ENCODE peak calls at places on chromosomes 5 and 9, in nine cellular contexts. G, W, N, Y, R, C, U, I and Q are unnamed samples.

GRCh38 chr5:76971471-76971870 is 18.6 kb downstream of the CRHBP start:
- DNase-seq in C (no peak), U (no peak), R (no peak), I (no peak), N (no peak), W (no peak), Y (no peak), G (no peak), Q (no peak)

GRCh38 chr5:140298183-140298601 is 4.7 kb downstream of the PFDN1 start:
- DNase-seq in G (no peak), R (no peak), I (no peak), C (no peak), W (no peak), U (no peak), N (no peak), Y (no peak), Q (no peak)

GRCh38 chr5:43121565-43122484 is 1.1 kb downstream of the ZNF131 start:
- DNase-seq in R (peak; percentile 31), W (peak; percentile 18), Y (no peak), U (no peak), I (no peak), G (no peak), C (peak; percentile 28), N (no peak), Q (no peak)

GRCh38 chr9:111158375-111158774 is 120.1 kb upstream of the LPAR1 start:
- DNase-seq in I (no peak), W (no peak), N (no peak), G (no peak), Y (no peak), R (no peak), U (no peak), C (peak; percentile 67), Q (no peak)

GRCh38 chr9:121778252-121779225 is 127.1 kb downstream of the DAB2IP start:
- DNase-seq in Y (no peak), C (no peak), U (no peak), W (no peak), N (no peak), G (no peak), R (no peak), I (no peak), Q (no peak)

GRCh38 chr9:92191801-92192200 is 76.6 kb upstream of the SPTLC1 start:
- DNase-seq in R (no peak), G (no peak), N (no peak), Y (no peak), U (no peak), I (no peak), C (peak; percentile 17), W (no peak), Q (no peak)

GRCh38 chr9:108049671-108050494 is 560.3 kb upstream of the KLF4 start:
- DNase-seq in G (no peak), W (no peak), I (no peak), U (no peak), Y (no peak), C (no peak), N (no peak), R (no peak), Q (no peak)

GRCh38 chr9:69171049-69171448 is 3.0 kb upstream of the TJP2 start:
- DNase-seq in G (no peak), W (no peak), R (no peak), Y (no peak), C (no peak), U (no peak), I (no peak), N (no peak), Q (no peak)

GRCh38 chr5:77083088-77083487 is 4.0 kb downstream of the ZBED3 start:
- DNase-seq in G (no peak), W (no peak), U (no peak), N (no peak), R (no peak), C (no peak), Y (no peak), I (no peak), Q (no peak)

GRCh38 chr5:31741496-31741895 is 102.6 kb downstream of the PDZD2 start:
- DNase-seq in C (no peak), N (no peak), W (no peak), Y (no peak), R (peak; percentile 35), G (no peak), U (no peak), I (no peak), Q (no peak)

GRCh38 chr9:108412755-108413154 is 443.0 kb downstream of the ACTL7B start:
- DNase-seq in U (no peak), G (no peak), R (no peak), C (no peak), W (no peak), N (no peak), Y (no peak), I (no peak), Q (no peak)

GRCh38 chr9:107213561-107214028 is 69.5 kb upstream of the RAD23B start:
- DNase-seq in G (no peak), W (peak; percentile 67), C (peak; percentile 86), Y (no peak), I (no peak), N (no peak), R (no peak), U (no peak), Q (no peak)

GRCh38 chr5:59760798-59761348 is 132.7 kb downstream of the PDE4D start:
- DNase-seq in G (no peak), I (no peak), Y (no peak), U (no peak), R (no peak), N (no peak), W (no peak), C (no peak), Q (no peak)

GRCh38 chr5:74294231-74294705 is 346.3 kb downstream of the ENC1 start:
- DNase-seq in C (no peak), I (no peak), W (no peak), G (no peak), R (peak; percentile 9), Y (no peak), U (no peak), N (no peak), Q (no peak)

GRCh38 chr5:150301170-150301505 is 1.6 kb downstream of the ARSI start:
- DNase-seq in C (no peak), G (no peak), W (no peak), U (no peak), I (no peak), R (no peak), Y (no peak), N (peak; percentile 37), Q (no peak)

GRCh38 chr9:137031904-137032639 is at the start of gene FUT7:
- DNase-seq in Y (no peak), U (no peak), R (no peak), N (no peak), W (no peak), I (peak; percentile 27), C (no peak), G (no peak), Q (peak; percentile 34)

GRCh38 chr5:16564468-16564867 is 52.3 kb downstream of the RETREG1 start:
- DNase-seq in G (no peak), C (no peak), R (no peak), I (no peak), N (no peak), Y (no peak), W (no peak), U (no peak), Q (no peak)

GRCh38 chr9:79577969-79578723 is 6.4 kb downstream of the TLE4 start:
- DNase-seq in I (no peak), Y (no peak), N (no peak), R (no peak), G (no peak), U (no peak), W (no peak), C (no peak), Q (no peak)

GRCh38 chr5:54531536-54531935 is 14.0 kb downstream of the SNX18 start:
- DNase-seq in N (no peak), U (no peak), G (no peak), R (no peak), W (peak; percentile 27), I (no peak), Y (no peak), C (no peak), Q (no peak)

GRCh38 chr5:36730537-36731216 is 124.3 kb downstream of the SLC1A3 start:
- DNase-seq in N (no peak), Y (no peak), I (no peak), R (no peak), G (no peak), C (no peak), U (no peak), W (no peak), Q (no peak)

GRCh38 chr9:108722396-108722795 is 133.4 kb downstream of the ACTL7B start:
- DNase-seq in Y (no peak), I (no peak), G (no peak), R (no peak), C (peak; percentile 40), W (no peak), U (no peak), N (no peak), Q (no peak)

GRCh38 chr9:112119225-112120045 is 55.7 kb downstream of the SUSD1 start:
- DNase-seq in R (no peak), C (no peak), U (no peak), W (no peak), I (no peak), Y (no peak), N (no peak), G (no peak), Q (no peak)

GRCh38 chr5:144774247-144774646 is 603.6 kb downstream of the KCTD16 start:
- DNase-seq in W (no peak), Y (no peak), N (no peak), U (no peak), C (no peak), G (no peak), R (no peak), I (no peak), Q (no peak)

GRCh38 chr9:2919347-2919746 is 75.5 kb upstream of the PUM3 start:
- DNase-seq in C (peak; percentile 80), U (no peak), W (no peak), G (no peak), N (no peak), R (no peak), Y (no peak), I (no peak), Q (no peak)